ENCODE peak calls at places on chromosomes 3 and 15, in four cellular contexts. D is sigmoid colon, U is psoas muscle, E is HFFc6. Q is an unnamed sample.

GRCh38 chr3:102936511-102936910 is 501.7 kb downstream of the ZPLD1 start:
- DNase-seq in D (no peak), U (no peak), E (no peak), Q (no peak)

GRCh38 chr15:73674587-73674986 is 9.6 kb upstream of the CD276 start:
- DNase-seq in E (no peak), U (no peak), D (no peak), Q (no peak)

GRCh38 chr3:5122741-5123706 is 932 bp downstream of the ARL8B start:
- DNase-seq in U (peak; percentile 28), E (peak; percentile 49), D (peak; percentile 68), Q (no peak)

GRCh38 chr15:101568304-101568703 is 78.8 kb upstream of the PCSK6 start:
- DNase-seq in D (no peak), E (peak; percentile 4), U (no peak), Q (no peak)

GRCh38 chr3:157231071-157231470 is 71.1 kb upstream of the CCNL1 start:
- DNase-seq in D (no peak), U (no peak), E (peak; percentile 48), Q (no peak)

GRCh38 chr3:39911465-39912309 is 102.3 kb downstream of the MYRIP start:
- DNase-seq in E (peak; percentile 45), D (no peak), U (no peak), Q (peak; percentile 9)

GRCh38 chr15:77778802-77779201 is 146.1 kb upstream of the LINGO1 start:
- DNase-seq in U (no peak), D (no peak), E (no peak), Q (no peak)

GRCh38 chr3:190513409-190514162 is at the start of gene IL1RAP:
- DNase-seq in D (peak; percentile 94), U (peak; percentile 93), E (peak; percentile 83), Q (peak; percentile 91)

GRCh38 chr15:70701891-70702568 is 61.3 kb downstream of the UACA start:
- DNase-seq in U (no peak), E (peak; percentile 63), D (no peak), Q (no peak)

GRCh38 chr3:58009026-58009748 is 965 bp downstream of the FLNB start:
- DNase-seq in D (peak; percentile 67), E (no peak), U (peak; percentile 26), Q (no peak)

GRCh38 chr15:98746756-98747155 is 98.4 kb downstream of the IGF1R start:
- DNase-seq in D (no peak), U (no peak), E (no peak), Q (no peak)

GRCh38 chr3:57397175-57398026 is 104.9 kb upstream of the ASB14 start:
- DNase-seq in D (no peak), E (peak; percentile 33), U (no peak), Q (peak; percentile 60)

GRCh38 chr3:71859128-71859519 is 74.2 kb upstream of the PROK2 start:
- DNase-seq in U (no peak), D (no peak), E (no peak), Q (no peak)

GRCh38 chr3:146464005-146464595 is 5.3 kb downstream of the PLSCR2 start:
- DNase-seq in U (no peak), E (peak; percentile 18), D (no peak), Q (no peak)

GRCh38 chr15:79204886-79205285 is 77.6 kb upstream of the ANKRD34C start:
- DNase-seq in D (no peak), U (no peak), E (no peak), Q (no peak)

GRCh38 chr15:71752604-71753289 is 57.6 kb upstream of the NR2E3 start:
- DNase-seq in U (peak; percentile 24), D (no peak), E (peak; percentile 98), Q (peak; percentile 44)

GRCh38 chr15:98103570-98103969 is 143.1 kb downstream of the ARRDC4 start:
- DNase-seq in D (no peak), U (no peak), E (no peak), Q (no peak)

GRCh38 chr3:123576119-123576518 is 8.7 kb downstream of the HACD2 start:
- DNase-seq in U (no peak), E (no peak), D (no peak), Q (no peak)

GRCh38 chr15:70664494-70664893 is 98.9 kb downstream of the UACA start:
- DNase-seq in D (no peak), E (no peak), U (no peak), Q (no peak)

GRCh38 chr3:18207232-18207631 is 217.9 kb downstream of the SATB1 start:
- DNase-seq in U (no peak), D (no peak), E (no peak), Q (no peak)

GRCh38 chr3:146640955-146641867 is 36.1 kb upstream of the PLSCR5 start:
- DNase-seq in D (no peak), E (peak; percentile 53), U (no peak), Q (peak; percentile 28)

GRCh38 chr3:170467560-170467959 is 48.9 kb downstream of the CLDN11 start:
- DNase-seq in E (no peak), D (no peak), U (no peak), Q (no peak)

GRCh38 chr15:29840928-29841327 is 18.7 kb upstream of the TJP1 start:
- DNase-seq in D (no peak), E (no peak), U (no peak), Q (no peak)

GRCh38 chr15:68055224-68055705 is 1.1 kb downstream of the PIAS1 start:
- DNase-seq in D (no peak), U (no peak), E (peak; percentile 53), Q (peak; percentile 19)

GRCh38 chr15:69760263-69760855 is 307.7 kb downstream of the RPLP1 start:
- DNase-seq in E (peak; percentile 2), U (no peak), D (no peak), Q (no peak)

GRCh38 chr15:24916305-24917009 is 38.3 kb upstream of the SNRPN start:
- DNase-seq in E (no peak), D (no peak), U (no peak), Q (no peak)

GRCh38 chr15:64847448-64847847 is 5.7 kb downstream of the PLEKHO2 start:
- DNase-seq in E (no peak), D (peak; percentile 69), U (no peak), Q (no peak)

GRCh38 chr15:29638011-29638410 is 184.3 kb downstream of the TJP1 start:
- DNase-seq in U (no peak), D (no peak), E (no peak), Q (no peak)

GRCh38 chr15:65979316-65979715 is 110.0 kb downstream of the RAB11A start:
- DNase-seq in U (no peak), D (no peak), E (no peak), Q (no peak)

GRCh38 chr3:143525408-143525807 is 322.9 kb downstream of the SLC9A9 start:
- DNase-seq in E (no peak), D (no peak), U (no peak), Q (no peak)

GRCh38 chr3:30578479-30578878 is 27.9 kb upstream of the TGFBR2 start:
- DNase-seq in D (peak; percentile 77), U (peak; percentile 49), E (peak; percentile 91), Q (no peak)

GRCh38 chr3:197430502-197430901 is 125.3 kb downstream of the BDH1 start:
- DNase-seq in D (no peak), U (no peak), E (no peak), Q (no peak)

GRCh38 chr15:45650889-45651525 is 16.2 kb downstream of the SQOR start:
- DNase-seq in U (no peak), D (no peak), E (no peak), Q (no peak)

GRCh38 chr15:63420333-63420741 is 38.7 kb upstream of the CA12 start:
- DNase-seq in E (peak; percentile 34), D (no peak), U (no peak), Q (no peak)
- TF ChIP-seq CTCF in E (peak; percentile 45), D (no peak), U (no peak), Q (no peak)

DNA sequence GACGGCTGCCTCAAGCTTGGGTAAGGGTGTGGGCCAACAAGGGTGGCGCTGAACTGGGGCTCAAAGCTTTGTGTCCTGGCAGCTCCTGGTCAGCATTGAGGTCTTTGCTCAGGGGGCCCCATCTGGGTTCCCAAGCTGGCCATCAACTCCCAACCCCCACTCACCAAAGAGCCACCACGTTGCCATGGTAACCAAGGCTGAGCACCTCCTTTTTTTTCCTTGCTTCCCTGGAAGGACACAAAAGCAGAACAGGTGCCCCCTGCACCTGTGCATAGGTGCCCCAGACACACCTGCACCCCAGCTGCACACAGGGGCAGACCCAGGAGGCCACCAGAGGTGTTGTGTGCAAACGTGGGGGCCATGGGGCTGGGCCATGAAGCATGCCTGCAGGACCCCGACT is 16.5 kb downstream of the UROC1 start:
- DNase-seq in D (no peak), E (no peak), U (no peak), Q (no peak)
- TF ChIP-seq CTCF in D (no peak), E (no peak), U (no peak), Q (no peak)

GRCh38 chr3:149879872-149880271 is 66.9 kb downstream of the RNF13 start:
- DNase-seq in E (peak; percentile 65), D (peak; percentile 71), U (peak; percentile 61), Q (peak; percentile 67)
- TF ChIP-seq CTCF in E (peak; percentile 87), D (no peak), U (peak; percentile 61), Q (peak; percentile 62)

DNA sequence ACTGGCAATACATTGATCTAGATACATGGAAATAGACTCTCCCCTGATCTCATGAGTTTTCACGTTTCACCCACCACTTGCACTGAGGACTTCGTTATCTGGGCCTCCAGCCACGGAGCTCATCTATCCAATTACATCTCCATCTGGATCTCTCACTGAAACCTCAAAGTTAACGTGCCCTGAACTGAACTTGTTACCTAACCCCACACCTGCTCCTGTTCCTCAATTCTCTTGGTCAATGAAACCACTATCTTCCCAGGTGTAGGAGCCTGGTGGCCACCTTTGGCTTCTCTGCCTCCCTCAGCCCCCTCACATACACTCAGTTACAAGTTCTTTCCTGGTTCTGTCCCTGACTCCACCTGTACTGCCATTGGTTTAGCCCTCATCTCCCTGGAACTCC is 9.7 kb downstream of the DGKG start:
- DNase-seq in D (no peak), E (no peak), U (no peak), Q (no peak)
- TF ChIP-seq CTCF in D (no peak), E (no peak), U (no peak), Q (no peak)

DNA sequence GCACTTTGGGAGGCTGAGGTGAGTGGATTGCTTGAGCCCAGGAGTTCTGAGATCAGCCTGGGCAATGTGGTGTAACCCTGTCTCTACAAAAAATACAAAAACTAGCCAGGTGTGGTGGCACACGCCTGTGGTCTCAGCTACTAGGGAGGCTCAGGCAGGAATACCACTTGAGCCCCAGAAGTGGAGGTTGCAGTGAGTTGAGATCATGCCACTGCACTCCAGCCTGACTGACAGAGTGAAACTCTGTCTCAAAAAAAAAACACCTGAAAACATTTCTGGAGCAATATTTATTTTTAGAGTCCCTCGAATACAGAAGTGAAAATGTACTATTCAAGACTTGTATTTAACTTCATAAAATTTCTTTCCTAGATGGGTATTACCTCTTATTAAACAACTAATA is 4.6 kb downstream of the SPCS1 start:
- DNase-seq in E (no peak), U (no peak), D (no peak), Q (no peak)
- TF ChIP-seq CTCF in E (no peak), U (no peak), D (no peak), Q (no peak)

GRCh38 chr3:82707035-82707434 is 945.6 kb upstream of the GBE1 start:
- DNase-seq in U (no peak), D (peak; percentile 38), E (no peak), Q (no peak)
- TF ChIP-seq CTCF in U (no peak), D (no peak), E (no peak), Q (no peak)

GRCh38 chr3:129626744-129627349 is 20.4 kb upstream of the PLXND1 start:
- DNase-seq in E (peak; percentile 73), D (peak; percentile 96), U (peak; percentile 96), Q (peak; percentile 90)
- TF ChIP-seq CTCF in E (peak; percentile 45), D (no peak), U (peak; percentile 6), Q (no peak)